ENCODE peak calls at places on chromosomes 4 and X, in ten cellular contexts. L is ascending aorta; P is neural crest cell; M is COR-L47; Q is skeletal muscle cell; A is NCI-H748 treated with DMSO at 0.1 percent for 48 hours; S is activated T-cell treated with anti-CD3 and anti-CD28 coated beads, Interleukin-2, amount 50 U/mL, for 4 hours; V is PC-9; D is GM10248; X is astrocyte. I is an unnamed sample.

GRCh38 chr4:143437937-143438336 is 75.6 kb upstream of the SMARCA5 start:
- DNase-seq in P (no peak), X (no peak), Q (no peak), M (no peak), A (peak), L (no peak), D (no peak), V (no peak), S (no peak), I (no peak)

GRCh38 chrX:107552976-107553375 is 75.3 kb upstream of the PRPS1 start:
- DNase-seq in Q (no peak), X (peak), A (no peak), L (no peak), P (no peak), M (no peak), S (no peak), D (no peak), V (no peak), I (no peak)

GRCh38 chr4:36054750-36055467 is 189.4 kb downstream of the ARAP2 start:
- DNase-seq in S (no peak), D (no peak), Q (no peak), P (no peak), V (no peak), X (peak), A (no peak), L (no peak), M (peak), I (no peak)

GRCh38 chr4:28784188-28784587 is 1923.5 kb downstream of the STIM2 start:
- DNase-seq in L (no peak), A (no peak), Q (no peak), P (no peak), S (no peak), M (no peak), D (no peak), V (no peak), X (no peak), I (no peak)

GRCh38 chrX:23003121-23003520 is 3.4 kb downstream of the DDX53 start:
- DNase-seq in L (no peak), A (no peak), D (no peak), Q (no peak), X (peak), P (no peak), V (no peak), M (no peak), S (no peak), I (peak)

GRCh38 chr4:181254771-181255170 is 988.4 kb upstream of the TENM3 start:
- DNase-seq in Q (no peak), V (no peak), D (no peak), S (no peak), A (no peak), P (no peak), M (no peak), L (no peak), X (no peak), I (no peak)

GRCh38 chr4:24470681-24471622 is 113.4 kb downstream of the DHX15 start:
- DNase-seq in V (no peak), X (peak), Q (no peak), P (peak), S (peak), D (peak), M (peak), L (no peak), A (no peak), I (no peak)

GRCh38 chr4:52299120-52299519 is 248.0 kb downstream of the SPATA18 start:
- DNase-seq in A (no peak), D (no peak), X (no peak), V (no peak), Q (no peak), M (no peak), L (no peak), S (no peak), P (no peak), I (no peak)

GRCh38 chr4:184885602-184886001 is 59.8 kb upstream of the ACSL1 start:
- DNase-seq in Q (no peak), D (no peak), S (no peak), X (no peak), A (no peak), V (no peak), M (no peak), P (no peak), L (no peak), I (no peak)

GRCh38 chr4:2964077-2964471 is 703 bp downstream of the GRK4 start:
- DNase-seq in V (no peak), D (no peak), L (no peak), P (no peak), S (no peak), A (no peak), X (no peak), M (no peak), Q (no peak), I (no peak)

GRCh38 chr4:2305766-2306501 is 44.0 kb upstream of the MXD4 start:
- DNase-seq in M (peak), D (no peak), P (no peak), X (no peak), Q (no peak), S (no peak), V (peak), A (peak), L (no peak), I (no peak)

GRCh38 chr4:21195682-21196081 is 495.4 kb downstream of the PACRGL start:
- DNase-seq in X (no peak), M (no peak), Q (no peak), A (no peak), L (no peak), V (no peak), P (no peak), D (no peak), S (no peak), I (no peak)

GRCh38 chr4:186201535-186202230 is 10.3 kb downstream of the CYP4V2 start:
- DNase-seq in L (peak), Q (no peak), S (peak), D (peak), A (no peak), V (no peak), P (no peak), M (no peak), X (no peak), I (no peak)

GRCh38 chr4:108620933-108621905 is 843 bp downstream of the RPL34 start:
- DNase-seq in Q (no peak), M (no peak), A (no peak), V (no peak), D (no peak), L (no peak), X (peak), S (no peak), P (no peak), I (no peak)

GRCh38 chr4:63563288-63564014 is 845.8 kb downstream of the TECRL start:
- DNase-seq in A (peak), M (peak), P (no peak), S (no peak), D (no peak), Q (no peak), V (no peak), X (no peak), L (no peak), I (no peak)

GRCh38 chr4:178781779-178782178 is 1339.5 kb upstream of the AGA start:
- DNase-seq in P (no peak), D (no peak), M (no peak), Q (no peak), V (no peak), S (no peak), A (no peak), L (no peak), X (no peak), I (no peak)

GRCh38 chr4:147334478-147334877 is 146.4 kb upstream of the EDNRA start:
- DNase-seq in X (peak), P (no peak), V (no peak), D (no peak), L (no peak), M (no peak), S (no peak), Q (no peak), A (no peak), I (no peak)

GRCh38 chr4:44257461-44257860 is 191.1 kb downstream of the KCTD8 start:
- DNase-seq in M (no peak), P (no peak), L (no peak), S (no peak), D (no peak), V (no peak), Q (peak), X (peak), A (no peak), I (no peak)

GRCh38 chr4:55396305-55397023 is 707 bp downstream of the TMEM165 start:
- DNase-seq in Q (no peak), L (peak), X (peak), M (peak), S (peak), A (no peak), P (peak), V (no peak), D (peak), I (no peak)

GRCh38 chr4:22625301-22625700 is 67.4 kb upstream of the GBA3 start:
- DNase-seq in L (no peak), A (no peak), M (no peak), V (no peak), D (no peak), X (peak), S (no peak), P (no peak), Q (no peak), I (no peak)

GRCh38 chrX:11733614-11734013 is 24.4 kb upstream of the MSL3 start:
- DNase-seq in D (no peak), X (no peak), Q (no peak), A (no peak), L (no peak), V (no peak), S (no peak), M (no peak), P (no peak), I (no peak)

GRCh38 chr4:7238300-7238960 is 46.1 kb downstream of the SORCS2 start:
- DNase-seq in Q (no peak), L (no peak), S (no peak), V (no peak), D (no peak), P (no peak), M (no peak), A (no peak), X (no peak), I (no peak)

GRCh38 chrX:150167482-150168324 is 195.4 kb upstream of the MAMLD1 start:
- DNase-seq in S (no peak), V (peak), X (no peak), D (no peak), Q (no peak), P (no peak), M (no peak), L (no peak), A (no peak), I (no peak)

GRCh38 chrX:68060506-68061205 is 372.6 kb downstream of the OPHN1 start:
- DNase-seq in A (no peak), D (no peak), M (no peak), V (no peak), L (no peak), X (no peak), P (no peak), Q (no peak), S (no peak), I (no peak)

GRCh38 chr4:108072300-108072699 is 82.6 kb downstream of the HADH start:
- DNase-seq in P (no peak), Q (no peak), X (no peak), L (no peak), V (no peak), M (peak), S (peak), A (peak), D (no peak), I (no peak)

GRCh38 chr4:10006604-10007435 is 14.5 kb downstream of the SLC2A9 start:
- DNase-seq in D (no peak), L (peak), A (no peak), X (peak), S (no peak), M (no peak), Q (no peak), P (no peak), V (peak), I (no peak)

GRCh38 chrX:27381419-27381818 is 81.7 kb downstream of the PPP4R3C start:
- DNase-seq in A (no peak), Q (no peak), V (no peak), X (no peak), S (no peak), M (no peak), L (no peak), P (no peak), D (no peak), I (no peak)

GRCh38 chrX:21740329-21741274 is 17.3 kb downstream of the SMPX start:
- DNase-seq in X (no peak), P (no peak), S (no peak), L (no peak), M (peak), V (no peak), D (no peak), Q (no peak), A (peak), I (no peak)

GRCh38 chrX:1391370-1391706 is 575 bp downstream of the SLC25A6 start:
- DNase-seq in S (no peak), M (no peak), D (peak), L (no peak), Q (no peak), V (peak), P (peak), X (no peak), A (no peak), I (no peak)

GRCh38 chr4:141636077-141636770 is at the start of gene IL15:
- DNase-seq in D (peak), A (peak), V (peak), S (peak), L (peak), M (peak), P (peak), Q (no peak), X (no peak), I (no peak)

GRCh38 chr4:142809559-142809958 is 36.5 kb downstream of the INPP4B start:
- DNase-seq in A (no peak), D (no peak), V (no peak), S (no peak), P (no peak), M (no peak), L (no peak), Q (no peak), X (no peak), I (no peak)

GRCh38 chr4:3792813-3793212 is 26.6 kb downstream of the ADRA2C start:
- DNase-seq in P (no peak), M (peak), D (no peak), X (no peak), S (no peak), L (no peak), Q (no peak), V (no peak), A (no peak), I (no peak)